ENCODE peak calls at places on chromosome 2, in six cellular contexts. One of them, this sample, is unnamed.

GRCh38 chr2:10223471-10223870 is 79.2 kb upstream of the HPCAL1 start:
- DNase-seq in HS-5: no peak
- DNase-seq in naive thymus-derived CD8-positive, alpha-beta T cell: no peak
- DNase-seq in AG09319: no peak
- DNase-seq in stimulated activated CD4-positive, alpha-beta T cell treated with anti-CD3 and anti-CD28 coated beads, Interleukin-1b, Interleukin-23, amount 100 ng/mL, for 4 hours: no peak
- DNase-seq in CD8-positive, alpha-beta T cell: no peak
- DNase-seq in this sample: no peak

GRCh38 chr2:29012211-29012681 is 31.1 kb downstream of the TOGARAM2 start:
- DNase-seq in HS-5: no peak
- DNase-seq in CD8-positive, alpha-beta T cell: peak
- DNase-seq in AG09319: no peak
- DNase-seq in stimulated activated CD4-positive, alpha-beta T cell treated with anti-CD3 and anti-CD28 coated beads, Interleukin-1b, Interleukin-23, amount 100 ng/mL, for 4 hours: no peak
- DNase-seq in naive thymus-derived CD8-positive, alpha-beta T cell: no peak
- DNase-seq in this sample: no peak

GRCh38 chr2:120605231-120605935 is 130.3 kb upstream of the GLI2 start:
- DNase-seq in HS-5: no peak
- DNase-seq in AG09319: no peak
- DNase-seq in naive thymus-derived CD8-positive, alpha-beta T cell: no peak
- DNase-seq in stimulated activated CD4-positive, alpha-beta T cell treated with anti-CD3 and anti-CD28 coated beads, Interleukin-1b, Interleukin-23, amount 100 ng/mL, for 4 hours: no peak
- DNase-seq in CD8-positive, alpha-beta T cell: no peak
- DNase-seq in this sample: no peak

GRCh38 chr2:63893163-63893562 is 51.5 kb downstream of the UGP2 start:
- DNase-seq in HS-5: no peak
- DNase-seq in stimulated activated CD4-positive, alpha-beta T cell treated with anti-CD3 and anti-CD28 coated beads, Interleukin-1b, Interleukin-23, amount 100 ng/mL, for 4 hours: no peak
- DNase-seq in CD8-positive, alpha-beta T cell: no peak
- DNase-seq in AG09319: no peak
- DNase-seq in naive thymus-derived CD8-positive, alpha-beta T cell: no peak
- DNase-seq in this sample: no peak

GRCh38 chr2:170039401-170040172 is 138.4 kb upstream of the MYO3B start:
- DNase-seq in AG09319: no peak
- DNase-seq in HS-5: no peak
- DNase-seq in stimulated activated CD4-positive, alpha-beta T cell treated with anti-CD3 and anti-CD28 coated beads, Interleukin-1b, Interleukin-23, amount 100 ng/mL, for 4 hours: no peak
- DNase-seq in naive thymus-derived CD8-positive, alpha-beta T cell: no peak
- DNase-seq in CD8-positive, alpha-beta T cell: no peak
- DNase-seq in this sample: no peak

GRCh38 chr2:158774663-158775062 is 20.5 kb upstream of the DAPL1 start:
- DNase-seq in HS-5: no peak
- DNase-seq in stimulated activated CD4-positive, alpha-beta T cell treated with anti-CD3 and anti-CD28 coated beads, Interleukin-1b, Interleukin-23, amount 100 ng/mL, for 4 hours: no peak
- DNase-seq in AG09319: no peak
- DNase-seq in naive thymus-derived CD8-positive, alpha-beta T cell: no peak
- DNase-seq in CD8-positive, alpha-beta T cell: no peak
- DNase-seq in this sample: no peak

GRCh38 chr2:203451686-203452085 is 83.4 kb downstream of the RAPH1 start:
- DNase-seq in naive thymus-derived CD8-positive, alpha-beta T cell: no peak
- DNase-seq in stimulated activated CD4-positive, alpha-beta T cell treated with anti-CD3 and anti-CD28 coated beads, Interleukin-1b, Interleukin-23, amount 100 ng/mL, for 4 hours: no peak
- DNase-seq in CD8-positive, alpha-beta T cell: no peak
- DNase-seq in HS-5: no peak
- DNase-seq in AG09319: no peak
- DNase-seq in this sample: no peak

GRCh38 chr2:233410191-233410760 is 56.0 kb downstream of the DGKD start:
- DNase-seq in naive thymus-derived CD8-positive, alpha-beta T cell: no peak
- DNase-seq in CD8-positive, alpha-beta T cell: no peak
- DNase-seq in AG09319: no peak
- DNase-seq in stimulated activated CD4-positive, alpha-beta T cell treated with anti-CD3 and anti-CD28 coated beads, Interleukin-1b, Interleukin-23, amount 100 ng/mL, for 4 hours: no peak
- DNase-seq in HS-5: no peak
- DNase-seq in this sample: no peak

GRCh38 chr2:121094845-121095244 is 190.2 kb downstream of the TFCP2L1 start:
- DNase-seq in naive thymus-derived CD8-positive, alpha-beta T cell: no peak
- DNase-seq in stimulated activated CD4-positive, alpha-beta T cell treated with anti-CD3 and anti-CD28 coated beads, Interleukin-1b, Interleukin-23, amount 100 ng/mL, for 4 hours: no peak
- DNase-seq in CD8-positive, alpha-beta T cell: no peak
- DNase-seq in AG09319: no peak
- DNase-seq in HS-5: no peak
- DNase-seq in this sample: no peak

GRCh38 chr2:157699009-157699408 is 70.3 kb upstream of the ACVR1C start:
- DNase-seq in AG09319: no peak
- DNase-seq in CD8-positive, alpha-beta T cell: no peak
- DNase-seq in naive thymus-derived CD8-positive, alpha-beta T cell: no peak
- DNase-seq in HS-5: no peak
- DNase-seq in stimulated activated CD4-positive, alpha-beta T cell treated with anti-CD3 and anti-CD28 coated beads, Interleukin-1b, Interleukin-23, amount 100 ng/mL, for 4 hours: no peak
- DNase-seq in this sample: no peak

GRCh38 chr2:163649080-163649479 is 86.7 kb downstream of the FIGN start:
- DNase-seq in CD8-positive, alpha-beta T cell: no peak
- DNase-seq in HS-5: no peak
- DNase-seq in AG09319: no peak
- DNase-seq in naive thymus-derived CD8-positive, alpha-beta T cell: no peak
- DNase-seq in stimulated activated CD4-positive, alpha-beta T cell treated with anti-CD3 and anti-CD28 coated beads, Interleukin-1b, Interleukin-23, amount 100 ng/mL, for 4 hours: no peak
- DNase-seq in this sample: no peak

GRCh38 chr2:218427741-218428140 is 8.8 kb downstream of the VIL1 start:
- DNase-seq in naive thymus-derived CD8-positive, alpha-beta T cell: no peak
- DNase-seq in CD8-positive, alpha-beta T cell: no peak
- DNase-seq in HS-5: no peak
- DNase-seq in stimulated activated CD4-positive, alpha-beta T cell treated with anti-CD3 and anti-CD28 coated beads, Interleukin-1b, Interleukin-23, amount 100 ng/mL, for 4 hours: no peak
- DNase-seq in AG09319: no peak
- DNase-seq in this sample: no peak

GRCh38 chr2:225317191-225317590 is 82.3 kb upstream of the NYAP2 start:
- DNase-seq in stimulated activated CD4-positive, alpha-beta T cell treated with anti-CD3 and anti-CD28 coated beads, Interleukin-1b, Interleukin-23, amount 100 ng/mL, for 4 hours: no peak
- DNase-seq in naive thymus-derived CD8-positive, alpha-beta T cell: no peak
- DNase-seq in HS-5: no peak
- DNase-seq in CD8-positive, alpha-beta T cell: no peak
- DNase-seq in AG09319: no peak
- DNase-seq in this sample: no peak

GRCh38 chr2:150387586-150388288 is 99.7 kb downstream of the RND3 start:
- DNase-seq in CD8-positive, alpha-beta T cell: no peak
- DNase-seq in naive thymus-derived CD8-positive, alpha-beta T cell: no peak
- DNase-seq in AG09319: no peak
- DNase-seq in HS-5: no peak
- DNase-seq in stimulated activated CD4-positive, alpha-beta T cell treated with anti-CD3 and anti-CD28 coated beads, Interleukin-1b, Interleukin-23, amount 100 ng/mL, for 4 hours: no peak
- DNase-seq in this sample: no peak

GRCh38 chr2:175010848-175011254 is 5.7 kb upstream of the CHN1 start:
- DNase-seq in AG09319: no peak
- DNase-seq in CD8-positive, alpha-beta T cell: no peak
- DNase-seq in HS-5: no peak
- DNase-seq in naive thymus-derived CD8-positive, alpha-beta T cell: no peak
- DNase-seq in stimulated activated CD4-positive, alpha-beta T cell treated with anti-CD3 and anti-CD28 coated beads, Interleukin-1b, Interleukin-23, amount 100 ng/mL, for 4 hours: no peak
- DNase-seq in this sample: no peak

GRCh38 chr2:25698752-25699151 is 25.4 kb upstream of the DTNB start:
- DNase-seq in CD8-positive, alpha-beta T cell: no peak
- DNase-seq in naive thymus-derived CD8-positive, alpha-beta T cell: no peak
- DNase-seq in stimulated activated CD4-positive, alpha-beta T cell treated with anti-CD3 and anti-CD28 coated beads, Interleukin-1b, Interleukin-23, amount 100 ng/mL, for 4 hours: no peak
- DNase-seq in HS-5: no peak
- DNase-seq in AG09319: no peak
- DNase-seq in this sample: no peak

GRCh38 chr2:133122529-133122928 is 445.7 kb downstream of the NCKAP5 start:
- DNase-seq in HS-5: no peak
- DNase-seq in CD8-positive, alpha-beta T cell: no peak
- DNase-seq in AG09319: no peak
- DNase-seq in stimulated activated CD4-positive, alpha-beta T cell treated with anti-CD3 and anti-CD28 coated beads, Interleukin-1b, Interleukin-23, amount 100 ng/mL, for 4 hours: no peak
- DNase-seq in naive thymus-derived CD8-positive, alpha-beta T cell: no peak
- DNase-seq in this sample: no peak

GRCh38 chr2:39587641-39588040 is 78.1 kb upstream of the TMEM178A start:
- DNase-seq in HS-5: no peak
- DNase-seq in naive thymus-derived CD8-positive, alpha-beta T cell: no peak
- DNase-seq in stimulated activated CD4-positive, alpha-beta T cell treated with anti-CD3 and anti-CD28 coated beads, Interleukin-1b, Interleukin-23, amount 100 ng/mL, for 4 hours: no peak
- DNase-seq in AG09319: no peak
- DNase-seq in CD8-positive, alpha-beta T cell: no peak
- DNase-seq in this sample: no peak

GRCh38 chr2:96505231-96505889 is at the start of gene NEURL3:
- DNase-seq in stimulated activated CD4-positive, alpha-beta T cell treated with anti-CD3 and anti-CD28 coated beads, Interleukin-1b, Interleukin-23, amount 100 ng/mL, for 4 hours: no peak
- DNase-seq in CD8-positive, alpha-beta T cell: no peak
- DNase-seq in naive thymus-derived CD8-positive, alpha-beta T cell: no peak
- DNase-seq in HS-5: peak
- DNase-seq in AG09319: no peak
- DNase-seq in this sample: peak

GRCh38 chr2:127887452-127888219 is 1.9 kb upstream of the AMMECR1L start:
- DNase-seq in stimulated activated CD4-positive, alpha-beta T cell treated with anti-CD3 and anti-CD28 coated beads, Interleukin-1b, Interleukin-23, amount 100 ng/mL, for 4 hours: no peak
- DNase-seq in AG09319: no peak
- DNase-seq in naive thymus-derived CD8-positive, alpha-beta T cell: no peak
- DNase-seq in CD8-positive, alpha-beta T cell: no peak
- DNase-seq in HS-5: no peak
- DNase-seq in this sample: no peak

GRCh38 chr2:235746257-235746934 is 252.6 kb downstream of the AGAP1 start:
- DNase-seq in AG09319: peak
- DNase-seq in naive thymus-derived CD8-positive, alpha-beta T cell: no peak
- DNase-seq in stimulated activated CD4-positive, alpha-beta T cell treated with anti-CD3 and anti-CD28 coated beads, Interleukin-1b, Interleukin-23, amount 100 ng/mL, for 4 hours: no peak
- DNase-seq in CD8-positive, alpha-beta T cell: peak
- DNase-seq in HS-5: peak
- DNase-seq in this sample: peak

GRCh38 chr2:106097370-106098000 is 96.6 kb downstream of the UXS1 start:
- DNase-seq in AG09319: no peak
- DNase-seq in naive thymus-derived CD8-positive, alpha-beta T cell: peak
- DNase-seq in HS-5: no peak
- DNase-seq in stimulated activated CD4-positive, alpha-beta T cell treated with anti-CD3 and anti-CD28 coated beads, Interleukin-1b, Interleukin-23, amount 100 ng/mL, for 4 hours: no peak
- DNase-seq in CD8-positive, alpha-beta T cell: peak
- DNase-seq in this sample: no peak

GRCh38 chr2:148877403-148877740 is 2.3 kb downstream of the KIF5C start:
- DNase-seq in stimulated activated CD4-positive, alpha-beta T cell treated with anti-CD3 and anti-CD28 coated beads, Interleukin-1b, Interleukin-23, amount 100 ng/mL, for 4 hours: no peak
- DNase-seq in CD8-positive, alpha-beta T cell: no peak
- DNase-seq in naive thymus-derived CD8-positive, alpha-beta T cell: no peak
- DNase-seq in HS-5: no peak
- DNase-seq in AG09319: no peak
- DNase-seq in this sample: no peak

GRCh38 chr2:1246239-1246638 is 167.0 kb upstream of the TPO start:
- DNase-seq in stimulated activated CD4-positive, alpha-beta T cell treated with anti-CD3 and anti-CD28 coated beads, Interleukin-1b, Interleukin-23, amount 100 ng/mL, for 4 hours: no peak
- DNase-seq in AG09319: no peak
- DNase-seq in CD8-positive, alpha-beta T cell: no peak
- DNase-seq in naive thymus-derived CD8-positive, alpha-beta T cell: no peak
- DNase-seq in HS-5: no peak
- DNase-seq in this sample: no peak

GRCh38 chr2:61853848-61854434 is at the start of gene FAM161A:
- DNase-seq in AG09319: peak
- DNase-seq in stimulated activated CD4-positive, alpha-beta T cell treated with anti-CD3 and anti-CD28 coated beads, Interleukin-1b, Interleukin-23, amount 100 ng/mL, for 4 hours: peak
- DNase-seq in HS-5: peak
- DNase-seq in CD8-positive, alpha-beta T cell: peak
- DNase-seq in naive thymus-derived CD8-positive, alpha-beta T cell: peak
- DNase-seq in this sample: peak

GRCh38 chr2:65537651-65538385 is 105.4 kb upstream of the SPRED2 start:
- DNase-seq in stimulated activated CD4-positive, alpha-beta T cell treated with anti-CD3 and anti-CD28 coated beads, Interleukin-1b, Interleukin-23, amount 100 ng/mL, for 4 hours: no peak
- DNase-seq in naive thymus-derived CD8-positive, alpha-beta T cell: no peak
- DNase-seq in HS-5: no peak
- DNase-seq in AG09319: no peak
- DNase-seq in CD8-positive, alpha-beta T cell: no peak
- DNase-seq in this sample: no peak

GRCh38 chr2:128377071-128377910 is 58.6 kb upstream of the HS6ST1 start:
- DNase-seq in CD8-positive, alpha-beta T cell: no peak
- DNase-seq in AG09319: no peak
- DNase-seq in stimulated activated CD4-positive, alpha-beta T cell treated with anti-CD3 and anti-CD28 coated beads, Interleukin-1b, Interleukin-23, amount 100 ng/mL, for 4 hours: no peak
- DNase-seq in HS-5: no peak
- DNase-seq in naive thymus-derived CD8-positive, alpha-beta T cell: no peak
- DNase-seq in this sample: no peak

GRCh38 chr2:22843919-22844537 is 541.0 kb upstream of the KLHL29 start:
- DNase-seq in AG09319: no peak
- DNase-seq in CD8-positive, alpha-beta T cell: no peak
- DNase-seq in HS-5: no peak
- DNase-seq in naive thymus-derived CD8-positive, alpha-beta T cell: no peak
- DNase-seq in stimulated activated CD4-positive, alpha-beta T cell treated with anti-CD3 and anti-CD28 coated beads, Interleukin-1b, Interleukin-23, amount 100 ng/mL, for 4 hours: no peak
- DNase-seq in this sample: no peak

GRCh38 chr2:71552356-71552755 is 99.0 kb downstream of the DYSF start:
- DNase-seq in naive thymus-derived CD8-positive, alpha-beta T cell: no peak
- DNase-seq in CD8-positive, alpha-beta T cell: no peak
- DNase-seq in AG09319: no peak
- DNase-seq in HS-5: no peak
- DNase-seq in stimulated activated CD4-positive, alpha-beta T cell treated with anti-CD3 and anti-CD28 coated beads, Interleukin-1b, Interleukin-23, amount 100 ng/mL, for 4 hours: no peak
- DNase-seq in this sample: no peak

GRCh38 chr2:241279413-241279812 is 36.1 kb downstream of the HDLBP start:
- DNase-seq in AG09319: no peak
- DNase-seq in naive thymus-derived CD8-positive, alpha-beta T cell: no peak
- DNase-seq in HS-5: no peak
- DNase-seq in CD8-positive, alpha-beta T cell: no peak
- DNase-seq in stimulated activated CD4-positive, alpha-beta T cell treated with anti-CD3 and anti-CD28 coated beads, Interleukin-1b, Interleukin-23, amount 100 ng/mL, for 4 hours: no peak
- DNase-seq in this sample: no peak

This sample was measured in RCC 7860.